ENCODE peak calls at places on chromosome 13, in five cellular contexts. P is NCI-H1092, V is heart right ventricle, D is KBM-7, I is NCI-H774. Y is an unnamed sample.

GRCh38 chr13:75481176-75482069 is 546 bp downstream of the TBC1D4 start:
- DNase-seq in P (peak), V (peak), D (peak), I (peak), Y (peak)

GRCh38 chr13:50016421-50016820 is 1.2 kb downstream of the KCNRG start:
- DNase-seq in P (no peak), V (no peak), D (no peak), I (no peak), Y (peak)

GRCh38 chr13:97249093-97249787 is 27.1 kb downstream of the MBNL2 start:
- DNase-seq in P (no peak), V (no peak), D (no peak), I (no peak), Y (no peak)

GRCh38 chr13:87999141-87999765 is 328.1 kb downstream of the SLITRK5 start:
- DNase-seq in P (no peak), V (no peak), D (no peak), I (no peak), Y (no peak)

GRCh38 chr13:74794582-74794981 is 660.4 kb upstream of the KLF12 start:
- DNase-seq in P (no peak), V (no peak), D (no peak), I (no peak), Y (no peak)

GRCh38 chr13:85666356-85666755 is 132.9 kb downstream of the SLITRK6 start:
- DNase-seq in P (no peak), V (no peak), D (no peak), I (no peak), Y (peak)

GRCh38 chr13:74288361-74288911 is 154.2 kb upstream of the KLF12 start:
- DNase-seq in P (peak), V (peak), D (peak), I (peak), Y (peak)

GRCh38 chr13:21901326-21901725 is 230.5 kb downstream of the FGF9 start:
- DNase-seq in P (no peak), V (no peak), D (no peak), I (no peak), Y (no peak)

GRCh38 chr13:30963794-30964193 is 31.3 kb downstream of the TEX26 start:
- DNase-seq in P (no peak), V (no peak), D (no peak), I (no peak), Y (peak)

GRCh38 chr13:85412448-85412847 is 386.8 kb downstream of the SLITRK6 start:
- DNase-seq in P (no peak), V (no peak), D (no peak), I (no peak), Y (no peak)

GRCh38 chr13:32164622-32165268 is 133.2 kb downstream of the FRY start:
- DNase-seq in P (peak), V (no peak), D (peak), I (peak), Y (peak)

GRCh38 chr13:36639610-36640009 is 34.2 kb upstream of the SERTM1 start:
- DNase-seq in P (no peak), V (no peak), D (no peak), I (no peak), Y (no peak)

GRCh38 chr13:26486550-26486949 is 70.9 kb upstream of the WASF3 start:
- DNase-seq in P (no peak), V (peak), D (no peak), I (no peak), Y (no peak)

GRCh38 chr13:27783111-27783510 is 9.2 kb upstream of the GSX1 start:
- DNase-seq in P (no peak), V (no peak), D (no peak), I (no peak), Y (peak)

GRCh38 chr13:112690242-112690943 is 555 bp downstream of the ATP11A start:
- DNase-seq in P (peak), V (peak), D (peak), I (peak), Y (peak)

GRCh38 chr13:110580800-110581199 is 19.3 kb upstream of the RAB20 start:
- DNase-seq in P (no peak), V (no peak), D (no peak), I (no peak), Y (no peak)

GRCh38 chr13:99028890-99029289 is 51.0 kb upstream of the DOCK9 start:
- DNase-seq in P (peak), V (no peak), D (no peak), I (no peak), Y (no peak)

GRCh38 chr13:91817250-91817649 is 418.8 kb downstream of the GPC5 start:
- DNase-seq in P (peak), V (no peak), D (peak), I (no peak), Y (peak)

GRCh38 chr13:26785845-26786630 is 25.5 kb upstream of the GPR12 start:
- DNase-seq in P (no peak), V (peak), D (peak), I (peak), Y (peak)

GRCh38 chr13:106796280-106797047 is 228.5 kb upstream of the ARGLU1 start:
- DNase-seq in P (no peak), V (no peak), D (no peak), I (no peak), Y (peak)

GRCh38 chr13:34863360-34864135 is 78.5 kb upstream of the NBEA start:
- DNase-seq in P (no peak), V (no peak), D (no peak), I (no peak), Y (peak)

GRCh38 chr13:101013245-101013644 is 338.6 kb upstream of the TMTC4 start:
- DNase-seq in P (no peak), V (no peak), D (no peak), I (no peak), Y (no peak)

GRCh38 chr13:64029343-64030093 is 2613.9 kb upstream of the PCDH20 start:
- DNase-seq in P (no peak), V (no peak), D (no peak), I (no peak), Y (no peak)

GRCh38 chr13:40273173-40274000 is 393.1 kb downstream of the FOXO1 start:
- DNase-seq in P (no peak), V (no peak), D (no peak), I (no peak), Y (no peak)

GRCh38 chr13:49443327-49443688 is 556 bp downstream of the CAB39L start:
- DNase-seq in P (no peak), V (no peak), D (no peak), I (no peak), Y (peak)

GRCh38 chr13:112333756-112334543 is 42.2 kb upstream of the SPACA7 start:
- DNase-seq in P (no peak), V (no peak), D (no peak), I (no peak), Y (no peak)

GRCh38 chr13:100694722-100695644 is 20.4 kb upstream of the TMTC4 start:
- DNase-seq in P (no peak), V (no peak), D (no peak), I (no peak), Y (peak)

GRCh38 chr13:47166341-47166740 is 269.5 kb upstream of the HTR2A start:
- DNase-seq in P (no peak), V (no peak), D (no peak), I (no peak), Y (peak)

GRCh38 chr13:59671853-59672252 is 491.9 kb downstream of the DIAPH3 start:
- DNase-seq in P (no peak), V (no peak), D (no peak), I (no peak), Y (peak)

GRCh38 chr13:109794095-109794494 is 7.7 kb upstream of the IRS2 start:
- DNase-seq in P (no peak), V (no peak), D (no peak), I (no peak), Y (no peak)

GRCh38 chr13:106835477-106835876 is 267.5 kb upstream of the ARGLU1 start:
- DNase-seq in P (no peak), V (no peak), D (no peak), I (no peak), Y (no peak)

GRCh38 chr13:92390217-92390616 is 836.4 kb upstream of the GPC6 start:
- DNase-seq in P (peak), V (no peak), D (peak), I (peak), Y (peak)

GRCh38 chr13:84571264-84571663 is 689.0 kb upstream of the SLITRK1 start:
- DNase-seq in P (no peak), V (no peak), D (peak), I (no peak), Y (no peak)

Y was measured in left kidney.